ENCODE peak calls at places on chromosomes 5 and 9, in eight cellular contexts. I is CD4-positive, CD25-positive, alpha-beta regulatory T cell; E is NCI-H1694; L is fibroblast of the aortic adventitia; R is stimulated activated CD4-positive, alpha-beta T cell treated with anti-CD3 and anti-CD28 coated beads, Interleukin-1b, Interleukin-23, amount 100 ng/mL, for 4 hours; U is activated naive CD8-positive, alpha-beta T cell treated with anti-CD3 and anti-CD28 coated beads, Interleukin-2, amount 50 U/mL, for 16 hours; G is activated CD8-positive, alpha-beta memory T cell treated with anti-CD3 and anti-CD28 coated beads for 24 hours; F is fibroblast of pulmonary artery. P is an unnamed sample.

GRCh38 chr9:122865300-122865699 is 36.9 kb upstream of the PDCL start:
- DNase-seq in I (no peak), E (no peak), L (no peak), R (no peak), U (no peak), G (no peak), F (no peak), P (no peak)

GRCh38 chr5:134902071-134902801 is 2.7 kb upstream of the PCBD2 start:
- DNase-seq in I (no peak), E (no peak), L (peak; percentile 14), R (no peak), U (no peak), G (no peak), F (peak; percentile 1), P (no peak)

GRCh38 chr9:138050472-138051330 is 173.1 kb downstream of the CACNA1B start:
- DNase-seq in I (no peak), E (no peak), L (no peak), R (no peak), U (no peak), G (peak; percentile 42), F (no peak), P (no peak)

GRCh38 chr5:157280927-157281326 is 15.0 kb downstream of the CYFIP2 start:
- DNase-seq in I (no peak), E (no peak), L (peak; percentile 80), R (no peak), U (no peak), G (no peak), F (peak; percentile 7), P (no peak)

GRCh38 chr9:96500696-96501660 is 51.0 kb downstream of the HABP4 start:
- DNase-seq in I (no peak), E (no peak), L (peak; percentile 16), R (no peak), U (no peak), G (no peak), F (no peak), P (no peak)

GRCh38 chr9:96327694-96328352 is 25.8 kb upstream of the HSD17B3 start:
- DNase-seq in I (peak; percentile 61), E (peak; percentile 25), L (peak; percentile 80), R (peak; percentile 47), U (peak; percentile 23), G (peak; percentile 61), F (peak; percentile 75), P (peak; percentile 59)

GRCh38 chr5:55902696-55903095 is 51.5 kb downstream of the IL31RA start:
- DNase-seq in I (no peak), E (no peak), L (peak; percentile 28), R (no peak), U (no peak), G (no peak), F (peak; percentile 10), P (no peak)

GRCh38 chr5:14337603-14338002 is 194.5 kb downstream of the TRIO start:
- DNase-seq in I (no peak), E (no peak), L (no peak), R (no peak), U (no peak), G (no peak), F (no peak), P (no peak)

GRCh38 chr5:73946278-73946677 is 320.3 kb downstream of the ARHGEF28 start:
- DNase-seq in I (no peak), E (no peak), L (no peak), R (no peak), U (no peak), G (no peak), F (no peak), P (no peak)

GRCh38 chr9:128106940-128107259 is 20.6 kb downstream of the PTGES2 start:
- DNase-seq in I (no peak), E (no peak), L (no peak), R (no peak), U (no peak), G (no peak), F (no peak), P (no peak)

GRCh38 chr9:34124923-34125322 is 1.6 kb downstream of the DCAF12 start:
- DNase-seq in I (no peak), E (no peak), L (peak; percentile 31), R (no peak), U (no peak), G (no peak), F (peak; percentile 11), P (no peak)

GRCh38 chr9:128340691-128341434 is 536 bp downstream of the SLC27A4 start:
- DNase-seq in I (no peak), E (no peak), L (no peak), R (no peak), U (no peak), G (no peak), F (no peak), P (peak; percentile 64)

GRCh38 chr9:127305450-127306226 is 41.1 kb downstream of the GARNL3 start:
- DNase-seq in I (no peak), E (no peak), L (no peak), R (no peak), U (no peak), G (no peak), F (no peak), P (no peak)

GRCh38 chr9:133973111-133973790 is 18.9 kb downstream of the VAV2 start:
- DNase-seq in I (no peak), E (no peak), L (no peak), R (no peak), U (no peak), G (no peak), F (no peak), P (peak; percentile 41)

GRCh38 chr5:124869481-124870033 is 123.1 kb upstream of the ZNF608 start:
- DNase-seq in I (no peak), E (no peak), L (no peak), R (no peak), U (no peak), G (no peak), F (no peak), P (no peak)

GRCh38 chr9:36961568-36962360 is 72.3 kb downstream of the PAX5 start:
- DNase-seq in I (no peak), E (no peak), L (peak; percentile 13), R (no peak), U (no peak), G (no peak), F (peak; percentile 16), P (no peak)

GRCh38 chr5:139897342-139897741 is 101.7 kb downstream of the PSD2 start:
- DNase-seq in I (no peak), E (no peak), L (no peak), R (no peak), U (no peak), G (no peak), F (no peak), P (no peak)

GRCh38 chr5:159100022-159100927 is 559 bp upstream of the EBF1 start:
- DNase-seq in I (peak; percentile 77), E (peak; percentile 90), L (peak; percentile 97), R (peak; percentile 67), U (peak; percentile 59), G (peak; percentile 92), F (peak; percentile 94), P (peak; percentile 99)

GRCh38 chr9:134712243-134712642 is 70.6 kb downstream of the COL5A1 start:
- DNase-seq in I (no peak), E (no peak), L (no peak), R (no peak), U (no peak), G (no peak), F (no peak), P (no peak)

GRCh38 chr5:88659529-88660325 is 223.3 kb downstream of the MEF2C start:
- DNase-seq in I (no peak), E (no peak), L (no peak), R (no peak), U (no peak), G (no peak), F (no peak), P (peak; percentile 79)

GRCh38 chr9:36401179-36401740 is 1.2 kb upstream of the RNF38 start:
- DNase-seq in I (no peak), E (no peak), L (peak; percentile 62), R (no peak), U (no peak), G (no peak), F (peak; percentile 74), P (no peak)

GRCh38 chr5:172659909-172660628 is 19.0 kb downstream of the NEURL1B start:
- DNase-seq in I (no peak), E (no peak), L (peak; percentile 56), R (no peak), U (no peak), G (no peak), F (peak; percentile 71), P (peak; percentile 90)

GRCh38 chr5:1386274-1386717 is 41.4 kb upstream of the CLPTM1L start:
- DNase-seq in I (peak; percentile 88), E (peak; percentile 35), L (peak; percentile 23), R (peak; percentile 59), U (peak; percentile 35), G (no peak), F (peak; percentile 44), P (peak; percentile 87)

GRCh38 chr9:87725900-87726709 is at the start of gene CTSL:
- DNase-seq in I (peak; percentile 18), E (no peak), L (peak; percentile 90), R (peak; percentile 55), U (no peak), G (peak; percentile 64), F (peak; percentile 90), P (peak; percentile 94)

GRCh38 chr9:35490910-35491465 is 1.1 kb downstream of the RUSC2 start:
- DNase-seq in I (no peak), E (no peak), L (peak; percentile 57), R (no peak), U (no peak), G (no peak), F (peak; percentile 50), P (no peak)

GRCh38 chr9:20148416-20148815 is 359.6 kb upstream of the SLC24A2 start:
- DNase-seq in I (no peak), E (no peak), L (no peak), R (no peak), U (no peak), G (no peak), F (no peak), P (no peak)

GRCh38 chr5:103207653-103208052 is 50.9 kb upstream of the MACIR start:
- DNase-seq in I (no peak), E (no peak), L (peak; percentile 44), R (no peak), U (no peak), G (no peak), F (peak; percentile 75), P (no peak)

GRCh38 chr5:13945271-13945670 is 783 bp upstream of the DNAH5 start:
- DNase-seq in I (no peak), E (no peak), L (no peak), R (no peak), U (no peak), G (no peak), F (no peak), P (no peak)

GRCh38 chr5:126414874-126415502 is 8.2 kb upstream of the GRAMD2B start:
- DNase-seq in I (no peak), E (no peak), L (peak; percentile 90), R (no peak), U (no peak), G (no peak), F (peak; percentile 86), P (no peak)

GRCh38 chr9:35114921-35115341 is 731 bp downstream of the ATOSB start:
- DNase-seq in I (peak; percentile 26), E (no peak), L (peak; percentile 35), R (no peak), U (no peak), G (no peak), F (peak; percentile 29), P (peak; percentile 62)

GRCh38 chr9:120348951-120349429 is 231.0 kb downstream of the CDK5RAP2 start:
- DNase-seq in I (no peak), E (peak; percentile 8), L (peak; percentile 56), R (no peak), U (no peak), G (no peak), F (peak; percentile 65), P (peak; percentile 81)

P was measured in retina.